ENCODE peak calls at places on chromosomes 7 and 10, in seven cellular contexts. One of them, this sample, is unnamed.

GRCh38 chr10:101781984-101782810 is 1.0 kb downstream of the NPM3 start:
- DNase-seq in stimulated activated CD4-positive, alpha-beta T cell treated with anti-CD3 and anti-CD28 coated beads, Interleukin-15, amount 100 ng/mL, for 24 hours: peak
- DNase-seq in mesendoderm: peak
- DNase-seq in AG09309: no peak
- DNase-seq in NAMALWA: no peak
- DNase-seq in osteocyte: peak
- DNase-seq in stimulated activated CD8-positive, alpha-beta memory T cell treated with anti-CD3 and anti-CD28 coated beads, Interleukin-12 subunit alpha, Interleukin-12 subunit beta, amount 100 ng/mL, for 4 hours: no peak
- DNase-seq in this sample: no peak

GRCh38 chr7:7614066-7614738 is 26.4 kb upstream of the UMAD1 start:
- DNase-seq in stimulated activated CD4-positive, alpha-beta T cell treated with anti-CD3 and anti-CD28 coated beads, Interleukin-15, amount 100 ng/mL, for 24 hours: no peak
- DNase-seq in mesendoderm: no peak
- DNase-seq in AG09309: no peak
- DNase-seq in NAMALWA: no peak
- DNase-seq in osteocyte: no peak
- DNase-seq in stimulated activated CD8-positive, alpha-beta memory T cell treated with anti-CD3 and anti-CD28 coated beads, Interleukin-12 subunit alpha, Interleukin-12 subunit beta, amount 100 ng/mL, for 4 hours: no peak
- DNase-seq in this sample: no peak

GRCh38 chr10:124174071-124174566 is 80.7 kb upstream of the CHST15 start:
- DNase-seq in stimulated activated CD4-positive, alpha-beta T cell treated with anti-CD3 and anti-CD28 coated beads, Interleukin-15, amount 100 ng/mL, for 24 hours: no peak
- DNase-seq in mesendoderm: no peak
- DNase-seq in AG09309: no peak
- DNase-seq in NAMALWA: no peak
- DNase-seq in osteocyte: peak
- DNase-seq in stimulated activated CD8-positive, alpha-beta memory T cell treated with anti-CD3 and anti-CD28 coated beads, Interleukin-12 subunit alpha, Interleukin-12 subunit beta, amount 100 ng/mL, for 4 hours: no peak
- DNase-seq in this sample: no peak

GRCh38 chr10:2928219-2928840 is 139.0 kb upstream of the PFKP start:
- DNase-seq in stimulated activated CD4-positive, alpha-beta T cell treated with anti-CD3 and anti-CD28 coated beads, Interleukin-15, amount 100 ng/mL, for 24 hours: peak
- DNase-seq in mesendoderm: peak
- DNase-seq in AG09309: no peak
- DNase-seq in NAMALWA: peak
- DNase-seq in osteocyte: no peak
- DNase-seq in stimulated activated CD8-positive, alpha-beta memory T cell treated with anti-CD3 and anti-CD28 coated beads, Interleukin-12 subunit alpha, Interleukin-12 subunit beta, amount 100 ng/mL, for 4 hours: no peak
- DNase-seq in this sample: peak

GRCh38 chr10:69382382-69383117 is 34.2 kb downstream of the TACR2 start:
- DNase-seq in stimulated activated CD4-positive, alpha-beta T cell treated with anti-CD3 and anti-CD28 coated beads, Interleukin-15, amount 100 ng/mL, for 24 hours: no peak
- DNase-seq in mesendoderm: no peak
- DNase-seq in AG09309: peak
- DNase-seq in NAMALWA: no peak
- DNase-seq in osteocyte: no peak
- DNase-seq in stimulated activated CD8-positive, alpha-beta memory T cell treated with anti-CD3 and anti-CD28 coated beads, Interleukin-12 subunit alpha, Interleukin-12 subunit beta, amount 100 ng/mL, for 4 hours: no peak
- DNase-seq in this sample: no peak

GRCh38 chr7:47420117-47420780 is 161.7 kb downstream of the TNS3 start:
- DNase-seq in stimulated activated CD4-positive, alpha-beta T cell treated with anti-CD3 and anti-CD28 coated beads, Interleukin-15, amount 100 ng/mL, for 24 hours: no peak
- DNase-seq in mesendoderm: no peak
- DNase-seq in AG09309: no peak
- DNase-seq in NAMALWA: no peak
- DNase-seq in osteocyte: no peak
- DNase-seq in stimulated activated CD8-positive, alpha-beta memory T cell treated with anti-CD3 and anti-CD28 coated beads, Interleukin-12 subunit alpha, Interleukin-12 subunit beta, amount 100 ng/mL, for 4 hours: no peak
- DNase-seq in this sample: no peak

GRCh38 chr7:904847-905246 is 28.5 kb downstream of the GET4 start:
- DNase-seq in stimulated activated CD4-positive, alpha-beta T cell treated with anti-CD3 and anti-CD28 coated beads, Interleukin-15, amount 100 ng/mL, for 24 hours: no peak
- DNase-seq in mesendoderm: no peak
- DNase-seq in AG09309: no peak
- DNase-seq in NAMALWA: no peak
- DNase-seq in osteocyte: no peak
- DNase-seq in stimulated activated CD8-positive, alpha-beta memory T cell treated with anti-CD3 and anti-CD28 coated beads, Interleukin-12 subunit alpha, Interleukin-12 subunit beta, amount 100 ng/mL, for 4 hours: no peak
- DNase-seq in this sample: no peak

GRCh38 chr10:128526793-128527375 is 400.7 kb upstream of the MKI67 start:
- DNase-seq in stimulated activated CD4-positive, alpha-beta T cell treated with anti-CD3 and anti-CD28 coated beads, Interleukin-15, amount 100 ng/mL, for 24 hours: no peak
- DNase-seq in mesendoderm: no peak
- DNase-seq in AG09309: no peak
- DNase-seq in NAMALWA: no peak
- DNase-seq in osteocyte: no peak
- DNase-seq in stimulated activated CD8-positive, alpha-beta memory T cell treated with anti-CD3 and anti-CD28 coated beads, Interleukin-12 subunit alpha, Interleukin-12 subunit beta, amount 100 ng/mL, for 4 hours: no peak
- DNase-seq in this sample: no peak

GRCh38 chr7:36227223-36227622 is 74.2 kb downstream of the EEPD1 start:
- DNase-seq in stimulated activated CD4-positive, alpha-beta T cell treated with anti-CD3 and anti-CD28 coated beads, Interleukin-15, amount 100 ng/mL, for 24 hours: no peak
- DNase-seq in mesendoderm: no peak
- DNase-seq in AG09309: peak
- DNase-seq in NAMALWA: no peak
- DNase-seq in osteocyte: no peak
- DNase-seq in stimulated activated CD8-positive, alpha-beta memory T cell treated with anti-CD3 and anti-CD28 coated beads, Interleukin-12 subunit alpha, Interleukin-12 subunit beta, amount 100 ng/mL, for 4 hours: no peak
- DNase-seq in this sample: no peak

This sample was measured in GM12865.